ENCODE peak calls at places on chromosome 12, in ten cellular contexts. W, N, H, X, B, G, M, Y, J and D are unnamed samples.

GRCh38 chr12:78888583-78888982 is 24.0 kb downstream of the SYT1 start:
- DNase-seq in X (no peak), M (no peak), J (no peak), Y (no peak), W (no peak), N (no peak), G (no peak), H (no peak), B (no peak), D (no peak)

GRCh38 chr12:56935157-56935556 is 949 bp upstream of the SDR9C7 start:
- DNase-seq in N (no peak), M (no peak), X (no peak), H (no peak), W (no peak), Y (no peak), G (no peak), J (no peak), B (no peak), D (no peak)

GRCh38 chr12:4242595-4242994 is 31.0 kb upstream of the CCND2 start:
- DNase-seq in X (no peak), Y (no peak), B (no peak), H (no peak), M (no peak), N (no peak), J (no peak), W (no peak), G (peak), D (no peak)

GRCh38 chr12:47133981-47134380 is 54.2 kb upstream of the AMIGO2 start:
- DNase-seq in B (no peak), H (no peak), Y (no peak), J (no peak), N (no peak), W (no peak), X (no peak), M (no peak), G (no peak), D (no peak)

GRCh38 chr12:50102648-50103309 is 1.0 kb upstream of the GPD1 start:
- DNase-seq in Y (no peak), G (no peak), W (no peak), X (no peak), J (no peak), M (no peak), N (no peak), H (no peak), B (no peak), D (no peak)

GRCh38 chr12:54016478-54016964 is 7.7 kb downstream of the HOXC8 start:
- DNase-seq in W (peak), B (no peak), J (no peak), N (no peak), M (no peak), Y (peak), H (peak), G (no peak), X (no peak), D (no peak)

GRCh38 chr12:120347766-120348165 is 20.2 kb upstream of the PLA2G1B start:
- DNase-seq in X (no peak), W (no peak), G (no peak), H (no peak), J (no peak), M (no peak), Y (peak), B (no peak), N (no peak), D (no peak)

GRCh38 chr12:9872743-9873142 is 3.6 kb upstream of the CLEC2B start:
- DNase-seq in B (no peak), X (no peak), Y (peak), J (no peak), G (peak), M (no peak), H (no peak), N (no peak), W (no peak), D (no peak)

GRCh38 chr12:120481022-120481767 is 11.6 kb upstream of the SRSF9 start:
- DNase-seq in B (no peak), J (peak), X (no peak), H (no peak), N (no peak), W (no peak), G (no peak), M (no peak), Y (no peak), D (no peak)

GRCh38 chr12:389138-390096 is at the start of gene KDM5A:
- DNase-seq in Y (peak), W (peak), N (peak), G (peak), X (peak), M (peak), B (peak), J (peak), H (peak), D (peak)

GRCh38 chr12:102216086-102216691 is 18.6 kb upstream of the PMCH start:
- DNase-seq in B (no peak), H (peak), G (no peak), X (no peak), N (peak), Y (no peak), W (no peak), J (no peak), M (no peak), D (no peak)

GRCh38 chr12:70660002-70660604 is 22.9 kb upstream of the PTPRB start:
- DNase-seq in H (no peak), B (no peak), W (no peak), M (no peak), X (no peak), G (no peak), J (no peak), N (no peak), Y (no peak), D (no peak)

GRCh38 chr12:119649202-119649808 is 18.6 kb upstream of the PRKAB1 start:
- DNase-seq in N (no peak), X (no peak), B (no peak), H (peak), M (no peak), G (peak), J (peak), Y (no peak), W (no peak), D (no peak)

GRCh38 chr12:113050808-113051207 is 5.7 kb upstream of the DTX1 start:
- DNase-seq in H (no peak), M (peak), X (no peak), W (no peak), N (no peak), B (no peak), G (no peak), J (no peak), Y (no peak), D (no peak)

GRCh38 chr12:8844665-8845064 is 22.2 kb downstream of the A2ML1 start:
- DNase-seq in G (peak), Y (no peak), W (no peak), H (no peak), X (no peak), J (no peak), B (peak), M (no peak), N (no peak), D (no peak)

GRCh38 chr12:46676396-46676795 is 149.4 kb downstream of the SLC38A4 start:
- DNase-seq in H (no peak), G (no peak), W (no peak), Y (no peak), J (no peak), N (no peak), X (no peak), M (no peak), B (no peak), D (no peak)

GRCh38 chr12:108518716-108519496 is 3.8 kb downstream of the FICD start:
- DNase-seq in M (no peak), G (no peak), X (no peak), Y (peak), H (no peak), N (no peak), J (no peak), B (no peak), W (no peak), D (no peak)

GRCh38 chr12:47408171-47408871 is 297.5 kb downstream of the RPAP3 start:
- DNase-seq in B (peak), J (peak), W (no peak), H (peak), G (no peak), X (no peak), M (peak), Y (no peak), N (peak), D (no peak)

GRCh38 chr12:11797993-11798720 is 148.7 kb downstream of the ETV6 start:
- DNase-seq in Y (no peak), G (no peak), X (no peak), N (no peak), J (no peak), H (no peak), W (no peak), B (no peak), M (no peak), D (no peak)

GRCh38 chr12:105705765-105706164 is 375.3 kb downstream of the C12orf75 start:
- DNase-seq in M (peak), H (peak), J (no peak), X (peak), G (peak), Y (no peak), B (no peak), N (peak), W (peak), D (no peak)

GRCh38 chr12:67085699-67086098 is 183.5 kb upstream of the CAND1 start:
- DNase-seq in M (no peak), B (no peak), H (no peak), Y (no peak), X (no peak), W (no peak), J (no peak), N (no peak), G (no peak), D (no peak)

GRCh38 chr12:87931764-87932163 is 97.4 kb downstream of the C12orf50 start:
- DNase-seq in W (no peak), G (no peak), Y (no peak), B (no peak), X (no peak), N (no peak), H (no peak), M (no peak), J (no peak), D (no peak)

GRCh38 chr12:51661836-51662235 is 70.8 kb downstream of the SCN8A start:
- DNase-seq in B (no peak), X (no peak), G (no peak), N (no peak), J (no peak), Y (no peak), M (no peak), W (no peak), H (no peak), D (no peak)

GRCh38 chr12:56998316-56998715 is 8.0 kb downstream of the ZBTB39 start:
- DNase-seq in W (no peak), M (no peak), N (no peak), B (no peak), X (no peak), Y (no peak), G (no peak), J (no peak), H (no peak), D (no peak)

GRCh38 chr12:12817611-12818010 is 4.5 kb downstream of the DDX47 start:
- DNase-seq in G (no peak), N (no peak), X (no peak), J (no peak), W (no peak), Y (no peak), M (no peak), B (no peak), H (no peak), D (no peak)

DNA sequence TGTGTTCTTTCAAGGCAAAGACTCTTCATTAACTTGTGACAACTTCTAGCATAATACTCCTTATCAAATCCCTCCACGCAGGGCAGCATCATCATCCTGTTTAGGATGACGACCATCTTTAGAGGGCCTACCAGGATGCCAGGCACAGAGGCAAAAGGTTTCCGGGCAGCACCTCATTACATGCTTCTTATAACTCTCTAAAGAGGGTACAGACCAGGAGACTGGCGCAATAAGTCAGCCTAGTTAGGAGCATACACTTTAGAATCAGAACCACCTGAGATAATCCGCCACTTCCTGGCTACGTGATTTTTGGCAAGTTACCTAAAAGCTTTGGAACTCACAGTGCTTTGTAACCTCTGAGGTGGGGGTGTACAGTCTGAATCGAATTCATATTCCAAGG is 136.0 kb upstream of the NOS1 start:
- DNase-seq in N (no peak), B (no peak), J (no peak), M (no peak), X (no peak), G (no peak), H (no peak), W (no peak), Y (no peak), D (no peak)
- H3K27ac ChIP-seq in N (no peak), B (no peak), J (no peak), M (no peak), X (no peak), G (no peak), H (no peak), W (no peak), Y (no peak), D (no peak)

GRCh38 chr12:125744201-125744600 is 679.0 kb downstream of the AACS start:
- DNase-seq in X (no peak), B (no peak), N (no peak), Y (no peak), W (no peak), H (no peak), J (no peak), M (no peak), G (no peak), D (no peak)
- H3K27ac ChIP-seq in X (no peak), B (no peak), N (no peak), Y (no peak), W (no peak), H (no peak), J (no peak), M (no peak), G (no peak), D (no peak)

GRCh38 chr12:93315385-93315906 is 62.3 kb upstream of the NUDT4 start:
- DNase-seq in X (no peak), M (no peak), W (no peak), H (no peak), G (no peak), Y (no peak), N (no peak), B (no peak), J (no peak), D (no peak)
- H3K27ac ChIP-seq in X (no peak), M (no peak), W (no peak), H (peak), G (peak), Y (no peak), N (no peak), B (no peak), J (no peak), D (no peak)

GRCh38 chr12:94566345-94566744 is 84.0 kb downstream of the TMCC3 start:
- DNase-seq in Y (no peak), M (peak), H (no peak), N (no peak), G (no peak), B (no peak), J (no peak), X (no peak), W (no peak), D (no peak)

GRCh38 chr12:94571556-94571955 is 78.8 kb downstream of the TMCC3 start:
- DNase-seq in J (no peak), B (no peak), W (no peak), M (peak), N (peak), X (no peak), Y (no peak), H (peak), G (peak), D (no peak)

GRCh38 chr12:94565683-94566082 is 84.7 kb downstream of the TMCC3 start:
- DNase-seq in X (no peak), M (peak), W (no peak), B (no peak), Y (no peak), G (no peak), J (no peak), H (no peak), N (no peak), D (no peak)

GRCh38 chr12:94567784-94568183 is 82.6 kb downstream of the TMCC3 start:
- DNase-seq in Y (no peak), B (no peak), N (no peak), X (no peak), G (no peak), H (no peak), J (no peak), M (peak), W (no peak), D (no peak)

DNA sequence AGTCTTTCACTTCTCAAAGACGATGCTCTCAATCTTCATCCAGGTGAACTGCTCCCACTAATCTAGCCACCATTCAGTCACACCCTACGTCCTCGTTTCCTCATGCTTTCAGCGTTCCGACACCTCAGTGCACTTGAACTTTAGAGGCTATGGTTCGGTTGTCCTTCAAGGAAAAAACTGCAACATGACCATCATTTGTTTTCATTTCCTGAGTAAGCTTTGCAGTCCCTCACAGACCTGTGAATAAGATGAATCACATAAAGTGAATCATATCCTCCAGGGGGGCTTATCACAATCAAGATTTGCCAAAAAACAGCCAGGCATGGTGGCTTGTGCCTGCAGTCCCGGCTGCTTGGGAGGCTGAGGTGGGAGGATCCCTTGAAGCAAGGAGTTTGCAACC is 80.2 kb downstream of the TMCC3 start:
- DNase-seq in J (no peak), B (no peak), G (no peak), Y (no peak), H (no peak), N (peak), M (peak), W (no peak), X (no peak), D (no peak)
- H3K27ac ChIP-seq in J (no peak), B (no peak), G (no peak), Y (no peak), H (no peak), N (peak), M (no peak), W (no peak), X (no peak), D (no peak)

GRCh38 chr12:62751844-62752155 is 183.2 kb downstream of the PPM1H start:
- DNase-seq in G (no peak), M (no peak), B (no peak), J (no peak), H (no peak), N (no peak), W (no peak), Y (no peak), X (no peak), D (no peak)
- H3K27ac ChIP-seq in G (no peak), M (no peak), B (no peak), J (no peak), H (peak), N (no peak), W (no peak), Y (no peak), X (no peak), D (no peak)

GRCh38 chr12:132187646-132188450 is 43.6 kb downstream of the NOC4L start:
- DNase-seq in B (no peak), W (no peak), N (no peak), X (no peak), H (no peak), G (no peak), M (no peak), Y (peak), J (no peak), D (no peak)

GRCh38 chr12:132186857-132187620 is 42.8 kb downstream of the NOC4L start:
- DNase-seq in B (no peak), Y (peak), X (no peak), W (no peak), H (no peak), J (no peak), N (no peak), M (no peak), G (no peak), D (no peak)

GRCh38 chr12:132190012-132190755 is 45.9 kb downstream of the NOC4L start:
- DNase-seq in G (peak), W (no peak), J (no peak), B (no peak), X (no peak), M (peak), H (peak), N (no peak), Y (peak), D (no peak)

GRCh38 chr12:132189378-132190011 is 45.2 kb downstream of the NOC4L start:
- DNase-seq in X (peak), J (peak), H (peak), W (peak), B (peak), N (peak), G (peak), M (peak), Y (peak), D (peak)

DNA sequence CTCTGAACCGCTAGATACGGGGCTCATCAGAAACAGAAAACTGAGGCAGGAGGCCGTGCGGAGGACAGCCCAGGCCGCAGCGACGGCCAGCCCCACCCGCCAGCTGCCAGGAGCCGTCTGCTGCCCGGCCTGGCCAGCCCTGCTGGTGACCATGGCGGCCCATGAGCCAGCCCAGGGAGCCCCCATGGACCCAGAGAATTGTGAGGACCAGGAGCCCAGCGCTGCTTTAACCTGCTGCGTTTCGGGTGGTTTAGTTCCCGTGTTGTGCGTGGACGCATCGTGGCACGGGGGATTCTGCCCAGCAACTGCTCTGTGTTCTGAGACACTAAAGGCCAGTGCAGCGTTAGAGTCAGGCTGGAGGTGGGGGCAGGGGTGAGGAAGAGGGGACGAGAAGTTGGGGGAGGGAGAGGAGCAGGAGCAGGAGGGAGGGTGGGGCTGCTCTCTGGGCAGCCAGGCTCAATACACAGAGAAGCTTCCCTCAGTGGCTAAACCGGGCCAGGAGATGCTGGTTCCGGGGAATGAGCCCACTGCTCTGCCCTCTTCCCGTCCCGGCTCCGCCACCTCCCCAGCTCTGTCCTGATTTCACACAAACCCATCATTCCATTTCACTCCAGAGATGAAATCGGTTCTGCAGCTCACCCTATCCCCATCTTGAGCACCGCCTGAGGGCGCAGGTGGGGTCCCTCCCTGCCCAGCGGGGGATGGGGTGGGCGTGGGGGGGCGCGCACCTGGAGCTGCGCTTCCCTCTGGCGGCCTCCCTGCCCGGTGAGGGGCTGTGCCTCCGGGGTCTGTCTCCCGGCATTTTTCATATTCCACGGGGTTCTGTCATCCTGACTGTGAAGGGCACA is 44.4 kb downstream of the NOC4L start:
- DNase-seq in X (no peak), B (no peak), G (no peak), Y (peak), M (no peak), N (no peak), H (peak), J (no peak), W (no peak), D (no peak)
- H3K27ac ChIP-seq in X (peak), B (peak), G (no peak), Y (peak), M (peak), N (no peak), H (peak), J (peak), W (no peak), D (peak)

DNA sequence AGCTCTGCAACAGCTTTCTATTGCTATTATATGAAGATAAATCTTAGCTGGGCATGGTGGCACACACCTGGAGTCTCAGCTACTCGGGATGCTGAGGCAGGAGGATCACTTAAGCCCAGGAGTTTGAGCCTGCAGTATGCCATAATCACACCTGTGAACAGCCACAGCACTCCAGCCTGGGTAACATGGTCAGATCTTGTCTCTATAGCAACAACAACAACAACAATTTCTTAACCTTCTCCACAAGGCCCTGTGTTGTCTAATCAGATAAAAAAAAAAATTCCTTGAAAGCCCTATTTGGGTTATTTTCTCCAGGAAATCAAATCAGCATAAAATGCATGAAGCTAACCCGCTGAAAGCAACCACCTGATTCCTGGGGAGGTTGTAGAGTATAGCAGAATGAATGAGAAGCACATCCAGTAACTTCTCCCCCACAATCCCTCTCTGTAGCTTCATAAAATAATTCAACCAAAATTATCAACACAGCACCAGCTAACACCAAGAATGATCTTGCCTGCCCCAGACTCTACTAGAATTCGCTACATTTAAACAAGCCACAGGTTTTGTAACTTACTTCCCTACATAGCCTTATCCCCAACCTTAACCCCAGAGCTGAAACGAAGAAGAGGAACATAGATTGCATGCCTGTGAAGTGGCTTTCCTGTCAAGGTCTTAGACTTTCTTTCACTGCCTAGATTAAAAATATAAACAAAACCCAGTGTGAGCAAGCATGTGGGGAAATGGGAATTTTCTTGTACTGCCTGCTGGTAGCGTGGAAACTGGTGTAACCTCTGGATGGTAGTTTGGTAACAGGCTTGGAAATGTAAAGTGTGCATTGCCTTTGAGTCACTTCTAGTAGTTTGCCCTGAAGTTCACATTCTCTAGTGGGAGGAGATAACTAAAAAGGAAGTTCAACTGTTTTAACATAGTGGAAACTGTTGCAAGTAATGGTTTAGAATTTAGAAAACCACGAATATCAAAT is 6.0 kb upstream of the STK38L start:
- DNase-seq in W (no peak), G (no peak), X (no peak), M (no peak), J (peak), H (no peak), Y (no peak), N (no peak), B (no peak), D (no peak)
- H3K27ac ChIP-seq in W (no peak), G (no peak), X (no peak), M (peak), J (peak), H (no peak), Y (peak), N (no peak), B (no peak), D (no peak)